ENCODE peak calls at places on chromosomes 4 and X, in seven cellular contexts. Q, E, X, Z, A, F and R are unnamed samples.

GRCh38 chrX:44303119-44303518 is 40.4 kb downstream of the EFHC2 start:
- DNase-seq in A (peak; percentile 12), Z (no peak), F (no peak), Q (no peak), E (no peak), X (no peak), R (no peak)

GRCh38 chr4:121551881-121552280 is 144.9 kb downstream of the ANXA5 start:
- DNase-seq in Z (no peak), A (no peak), E (no peak), F (peak; percentile 13), Q (no peak), X (no peak), R (no peak)

GRCh38 chr4:80263541-80264351 is 2.7 kb upstream of the FGF5 start:
- DNase-seq in Z (no peak), F (no peak), E (no peak), X (no peak), Q (no peak), A (no peak), R (no peak)

GRCh38 chrX:51802917-51803688 is 59.9 kb downstream of the GSPT2 start:
- DNase-seq in X (peak; percentile 57), E (peak; percentile 54), F (peak; percentile 56), A (peak; percentile 13), Z (no peak), Q (peak; percentile 47), R (peak; percentile 65)

GRCh38 chr4:41161355-41161754 is 53.0 kb downstream of the APBB2 start:
- DNase-seq in A (no peak), Z (no peak), X (no peak), Q (no peak), F (no peak), E (no peak), R (no peak)

GRCh38 chrX:81377329-81377728 is 175.4 kb downstream of the SH3BGRL start:
- DNase-seq in F (peak; percentile 8), X (no peak), E (no peak), Q (no peak), Z (no peak), A (no peak), R (no peak)

GRCh38 chr4:112060212-112060611 is 85.0 kb upstream of the FAM241A start:
- DNase-seq in X (no peak), E (no peak), A (peak; percentile 32), F (no peak), Z (no peak), Q (no peak), R (no peak)

GRCh38 chrX:39550795-39551361 is 546.9 kb downstream of the BCOR start:
- DNase-seq in A (no peak), F (no peak), Q (no peak), Z (no peak), E (no peak), X (no peak), R (no peak)

GRCh38 chr4:184441461-184442392 is 32.6 kb downstream of the IRF2 start:
- DNase-seq in Z (no peak), Q (no peak), X (no peak), A (peak; percentile 82), E (no peak), F (no peak), R (no peak)

GRCh38 chr4:112127736-112128322 is 17.4 kb upstream of the FAM241A start:
- DNase-seq in X (no peak), Q (no peak), Z (no peak), E (no peak), A (no peak), F (peak; percentile 23), R (no peak)

GRCh38 chr4:143335979-143336827 is 473 bp upstream of the GAB1 start:
- DNase-seq in Z (peak; percentile 17), Q (peak; percentile 85), A (peak; percentile 95), X (peak; percentile 87), E (peak; percentile 94), F (peak; percentile 91), R (peak; percentile 92)

GRCh38 chr4:86160423-86160822 is 199.4 kb downstream of the MAPK10 start:
- DNase-seq in A (no peak), X (no peak), Z (no peak), Q (no peak), F (no peak), E (no peak), R (no peak)

GRCh38 chrX:150198776-150199175 is 164.3 kb upstream of the MAMLD1 start:
- DNase-seq in E (no peak), F (peak; percentile 47), Z (no peak), X (no peak), Q (no peak), A (no peak), R (no peak)

GRCh38 chr4:87853108-87853507 is 20.3 kb downstream of the MEPE start:
- DNase-seq in X (no peak), Z (no peak), A (no peak), Q (no peak), F (peak; percentile 36), E (no peak), R (no peak)

GRCh38 chr4:111923786-111924185 is 221.5 kb upstream of the FAM241A start:
- DNase-seq in Z (no peak), Q (no peak), E (no peak), A (no peak), X (no peak), F (peak; percentile 44), R (no peak)

GRCh38 chr4:88600129-88600849 is 8.0 kb downstream of the HERC3 start:
- DNase-seq in A (no peak), Q (no peak), F (peak; percentile 89), E (no peak), Z (no peak), X (no peak), R (no peak)

GRCh38 chrX:21972721-21973120 is 32.2 kb downstream of the SMS start:
- DNase-seq in Q (no peak), E (peak; percentile 67), F (no peak), A (no peak), X (no peak), Z (no peak), R (no peak)

GRCh38 chr4:184165291-184165690 is 52.4 kb downstream of the ENPP6 start:
- DNase-seq in Z (no peak), X (no peak), A (peak; percentile 54), Q (peak; percentile 47), F (peak; percentile 6), E (no peak), R (no peak)

GRCh38 chr4:183618681-183619080 is 40.3 kb downstream of the RWDD4 start:
- DNase-seq in A (peak; percentile 32), Z (no peak), Q (no peak), F (no peak), E (no peak), X (no peak), R (no peak)

GRCh38 chr4:56619160-56619559 is 61.9 kb downstream of the HOPX start:
- DNase-seq in F (peak; percentile 8), Q (no peak), A (peak; percentile 21), Z (no peak), E (no peak), X (no peak), R (no peak)

GRCh38 chr4:20354120-20354519 is 102.4 kb downstream of the SLIT2 start:
- DNase-seq in X (no peak), Q (no peak), F (no peak), A (peak; percentile 67), Z (no peak), E (no peak), R (no peak)

GRCh38 chrX:134599173-134599914 is 58.9 kb downstream of the PLAC1 start:
- DNase-seq in X (no peak), A (no peak), Q (no peak), Z (no peak), F (no peak), E (no peak), R (no peak)

GRCh38 chr4:13642576-13642975 is 15.1 kb upstream of the BOD1L1 start:
- DNase-seq in E (peak; percentile 59), Z (no peak), F (no peak), A (no peak), X (peak; percentile 28), Q (no peak), R (no peak)

DNA sequence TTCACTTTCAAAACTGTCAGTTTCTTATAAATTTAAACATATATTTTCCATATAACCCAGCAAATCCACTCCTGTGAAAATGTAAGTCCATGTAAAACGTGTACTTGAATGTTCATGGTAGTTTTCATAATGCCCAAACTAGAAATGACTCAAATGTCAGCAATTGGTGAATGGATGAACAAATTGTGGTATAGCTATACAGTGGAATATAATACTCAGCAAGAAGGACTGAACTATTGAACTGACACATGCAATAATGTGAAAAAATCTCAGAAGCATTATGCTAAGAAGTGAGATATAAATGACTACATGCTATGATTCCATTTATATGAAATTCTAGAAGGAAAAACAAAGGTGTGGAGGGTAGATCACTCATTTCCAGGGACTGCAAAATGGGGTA is 52.2 kb downstream of the USP53 start:
- DNase-seq in F (no peak), Z (no peak), A (no peak), X (no peak), Q (no peak), E (no peak), R (no peak)
- H3K36me3 ChIP-seq in F (peaks cover 19% of the 10 kb centered on the region), Z (peaks cover 2% of the 10 kb centered on the region), A (peaks cover 2% of the 10 kb centered on the region), X (peaks cover 15% of the 10 kb centered on the region), Q (no peaks in the 10 kb centered on the region), E (peaks cover 2% of the 10 kb centered on the region), R (no peaks in the 10 kb centered on the region)

DNA sequence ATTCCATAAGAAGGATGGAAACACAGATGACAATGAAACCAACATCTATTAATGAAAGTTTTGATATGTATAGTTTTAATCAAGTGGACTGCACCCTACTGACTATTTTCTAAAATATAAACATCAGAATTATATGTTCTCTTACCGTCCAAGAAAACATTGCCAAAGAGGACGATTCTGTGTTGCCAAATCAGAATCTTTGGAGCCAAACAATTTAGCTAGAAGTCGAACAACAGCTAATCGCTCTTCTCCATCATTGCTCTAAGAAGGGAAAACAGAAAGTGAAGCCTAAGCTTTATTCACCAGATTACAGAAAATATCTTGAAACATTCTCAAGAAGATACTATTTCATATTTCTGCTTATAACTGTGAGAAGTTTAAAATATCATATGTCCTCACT is 64.2 kb downstream of the PDS5A start:
- DNase-seq in E (no peak), F (no peak), Q (no peak), X (no peak), Z (no peak), A (no peak), R (no peak)
- H3K36me3 ChIP-seq in E (no peaks in the 10 kb centered on the region), F (peaks cover 28% of the 10 kb centered on the region), Q (peaks cover 42% of the 10 kb centered on the region), X (peaks cover 24% of the 10 kb centered on the region), Z (peaks cover 3% of the 10 kb centered on the region), A (peaks cover 93% of the 10 kb centered on the region), R (no peaks in the 10 kb centered on the region)

DNA sequence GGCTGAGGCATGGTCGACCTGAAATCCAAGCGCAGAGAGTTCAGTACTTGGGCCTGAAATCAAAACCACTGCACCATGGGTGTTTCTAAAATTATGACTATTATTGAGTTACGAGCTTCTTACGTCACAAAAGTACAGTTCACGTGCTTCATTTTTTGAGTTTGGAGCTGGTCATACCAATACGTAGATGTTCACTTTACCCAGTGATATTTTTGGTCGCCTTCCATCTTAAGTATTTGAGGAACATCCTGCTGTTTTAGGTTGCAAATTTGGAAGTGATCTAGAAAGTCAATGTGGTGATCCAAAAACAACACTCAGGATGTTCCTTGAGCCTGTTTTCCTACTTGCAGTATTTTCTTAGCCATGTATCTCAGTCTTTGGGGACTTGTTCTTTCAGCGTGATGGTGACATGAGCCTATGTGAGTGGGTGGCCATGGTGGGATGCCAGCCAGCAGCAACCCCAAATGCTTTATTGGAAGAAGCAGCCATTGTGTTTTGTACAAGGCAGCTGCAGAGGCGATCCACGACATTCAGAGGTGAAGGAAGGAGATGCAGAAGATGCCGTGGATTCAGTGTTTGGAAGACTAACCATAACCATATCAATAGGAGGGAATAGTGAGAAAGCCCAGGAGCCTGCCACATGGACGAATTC is 28.7 kb downstream of the LDB2 start:
- DNase-seq in Q (no peak), X (no peak), E (no peak), Z (no peak), F (no peak), A (no peak), R (no peak)
- H3K36me3 ChIP-seq in Q (no peaks in the 10 kb centered on the region), X (no peaks in the 10 kb centered on the region), E (no peaks in the 10 kb centered on the region), Z (no peaks in the 10 kb centered on the region), F (no peaks in the 10 kb centered on the region), A (no peaks in the 10 kb centered on the region), R (no peaks in the 10 kb centered on the region)

GRCh38 chr4:55431710-55432336 is 36.1 kb downstream of the TMEM165 start:
- DNase-seq in F (no peak), E (no peak), Z (no peak), Q (no peak), X (no peak), A (no peak), R (no peak)
- H3K36me3 ChIP-seq in F (peaks cover 40% of the 10 kb centered on the region), E (peaks cover 2% of the 10 kb centered on the region), Z (peaks cover 26% of the 10 kb centered on the region), Q (peaks cover 58% of the 10 kb centered on the region), X (peaks cover 18% of the 10 kb centered on the region), A (peaks cover 74% of the 10 kb centered on the region), R (no peaks in the 10 kb centered on the region)